ENCODE peak calls at places on chromosomes 1 and 21, in seven cellular contexts. D is heart left ventricle, V is A549, H is GM12891, T is body of pancreas, C is GM12878, N is erythroblast. K is an unnamed sample.

GRCh38 chr21:32772281-32773047 is 909 bp upstream of the PAXBP1 start:
- DNase-seq in D (no peak), V (no peak), H (peak; percentile 14), T (peak; percentile 37), C (peak; percentile 9), N (peak; percentile 70), K (peak; percentile 18)

GRCh38 chr1:204278254-204278653 is 64.5 kb upstream of the GOLT1A start:
- DNase-seq in D (no peak), V (no peak), H (no peak), T (no peak), C (no peak), N (no peak), K (no peak)

GRCh38 chr1:192889082-192889481 is 80.2 kb downstream of the RGS2 start:
- DNase-seq in D (no peak), V (no peak), H (no peak), T (no peak), C (no peak), N (no peak), K (no peak)

GRCh38 chr1:15584489-15585363 is at the start of gene AGMAT:
- DNase-seq in D (no peak), V (peak; percentile 76), H (peak; percentile 77), T (peak; percentile 24), C (no peak), N (peak; percentile 58), K (no peak)

GRCh38 chr1:202968895-202969295 is 1.8 kb upstream of the CYB5R1 start:
- DNase-seq in D (peak; percentile 62), V (peak; percentile 75), H (peak; percentile 60), T (peak; percentile 36), C (peak; percentile 33), N (peak; percentile 88), K (peak; percentile 72)

GRCh38 chr1:197743578-197743977 is 31.7 kb downstream of the DENND1B start:
- DNase-seq in D (no peak), V (no peak), H (no peak), T (no peak), C (no peak), N (no peak), K (no peak)

GRCh38 chr21:42678118-42678430 is 24.7 kb downstream of the PDE9A start:
- DNase-seq in D (no peak), V (no peak), H (no peak), T (no peak), C (no peak), N (no peak), K (no peak)

GRCh38 chr1:24108334-24109165 is 3.4 kb downstream of the MYOM3 start:
- DNase-seq in D (no peak), V (peak; percentile 68), H (no peak), T (no peak), C (no peak), N (no peak), K (peak; percentile 69)

GRCh38 chr1:220575718-220576497 is 48.0 kb downstream of the MARK1 start:
- DNase-seq in D (no peak), V (no peak), H (no peak), T (no peak), C (no peak), N (no peak), K (no peak)

GRCh38 chr1:31712041-31712440 is 8.2 kb upstream of the COL16A1 start:
- DNase-seq in D (no peak), V (no peak), H (no peak), T (no peak), C (no peak), N (no peak), K (no peak)

GRCh38 chr21:38806153-38806941 is 618 bp downstream of the ETS2 start:
- DNase-seq in D (peak; percentile 49), V (no peak), H (peak; percentile 47), T (peak; percentile 45), C (no peak), N (peak; percentile 31), K (no peak)

GRCh38 chr1:53350853-53351767 is 23.2 kb upstream of the LRP8 start:
- DNase-seq in D (no peak), V (no peak), H (no peak), T (no peak), C (no peak), N (no peak), K (no peak)

GRCh38 chr1:50661626-50662025 is 238.4 kb upstream of the DMRTA2 start:
- DNase-seq in D (no peak), V (no peak), H (no peak), T (no peak), C (no peak), N (no peak), K (no peak)

GRCh38 chr21:29190920-29191319 is 60.5 kb downstream of the MAP3K7CL start:
- DNase-seq in D (no peak), V (peak; percentile 39), H (no peak), T (no peak), C (no peak), N (peak; percentile 27), K (no peak)

GRCh38 chr1:15272782-15273127 is 25.7 kb downstream of the FHAD1 start:
- DNase-seq in D (no peak), V (no peak), H (no peak), T (no peak), C (no peak), N (no peak), K (no peak)

GRCh38 chr1:182890927-182891610 is 51.9 kb downstream of the DHX9 start:
- DNase-seq in D (no peak), V (no peak), H (no peak), T (no peak), C (no peak), N (peak; percentile 15), K (no peak)

GRCh38 chr1:68358439-68358838 is 91.3 kb downstream of the RPE65 start:
- DNase-seq in D (peak; percentile 33), V (no peak), H (no peak), T (no peak), C (no peak), N (no peak), K (no peak)

GRCh38 chr1:2413495-2414296 is 1.3 kb upstream of the PEX10 start:
- DNase-seq in D (no peak), V (peak; percentile 42), H (no peak), T (no peak), C (no peak), N (peak; percentile 49), K (no peak)

GRCh38 chr1:89599332-89599630 is 33.6 kb upstream of the LRRC8C start:
- DNase-seq in D (no peak), V (no peak), H (no peak), T (no peak), C (no peak), N (no peak), K (no peak)
- TF ChIP-seq POLR2A in D (no peak), V (no peak), H (no peak), T (no peak), C (no peak), N (no peak), K (no peak)

GRCh38 chr21:44874497-44875331 is 1.2 kb upstream of the PTTG1IP start:
- DNase-seq in D (peak; percentile 75), V (no peak), H (no peak), T (peak; percentile 62), C (no peak), N (peak; percentile 72), K (no peak)
- TF ChIP-seq POLR2A in D (no peak), V (no peak), H (no peak), T (no peak), C (peak; percentile 52), N (no peak), K (no peak)

GRCh38 chr1:1272341-1273151 is 1.1 kb downstream of the UBE2J2 start:
- DNase-seq in D (no peak), V (no peak), H (no peak), T (peak; percentile 34), C (no peak), N (no peak), K (no peak)
- TF ChIP-seq POLR2A in D (no peak), V (no peak), H (peak; percentile 40), T (no peak), C (peak; percentile 74), N (no peak), K (no peak)

GRCh38 chr1:45911634-45912033 is 108.2 kb downstream of the MAST2 start:
- DNase-seq in D (no peak), V (no peak), H (no peak), T (no peak), C (no peak), N (no peak), K (no peak)

GRCh38 chr1:45908613-45909140 is 105.3 kb downstream of the MAST2 start:
- DNase-seq in D (no peak), V (no peak), H (no peak), T (no peak), C (no peak), N (no peak), K (no peak)

GRCh38 chr1:45913925-45914501 is 110.6 kb downstream of the MAST2 start:
- DNase-seq in D (no peak), V (no peak), H (no peak), T (no peak), C (no peak), N (no peak), K (no peak)

GRCh38 chr1:45914836-45915235 is 111.4 kb downstream of the MAST2 start:
- DNase-seq in D (no peak), V (no peak), H (no peak), T (no peak), C (no peak), N (no peak), K (no peak)

DNA sequence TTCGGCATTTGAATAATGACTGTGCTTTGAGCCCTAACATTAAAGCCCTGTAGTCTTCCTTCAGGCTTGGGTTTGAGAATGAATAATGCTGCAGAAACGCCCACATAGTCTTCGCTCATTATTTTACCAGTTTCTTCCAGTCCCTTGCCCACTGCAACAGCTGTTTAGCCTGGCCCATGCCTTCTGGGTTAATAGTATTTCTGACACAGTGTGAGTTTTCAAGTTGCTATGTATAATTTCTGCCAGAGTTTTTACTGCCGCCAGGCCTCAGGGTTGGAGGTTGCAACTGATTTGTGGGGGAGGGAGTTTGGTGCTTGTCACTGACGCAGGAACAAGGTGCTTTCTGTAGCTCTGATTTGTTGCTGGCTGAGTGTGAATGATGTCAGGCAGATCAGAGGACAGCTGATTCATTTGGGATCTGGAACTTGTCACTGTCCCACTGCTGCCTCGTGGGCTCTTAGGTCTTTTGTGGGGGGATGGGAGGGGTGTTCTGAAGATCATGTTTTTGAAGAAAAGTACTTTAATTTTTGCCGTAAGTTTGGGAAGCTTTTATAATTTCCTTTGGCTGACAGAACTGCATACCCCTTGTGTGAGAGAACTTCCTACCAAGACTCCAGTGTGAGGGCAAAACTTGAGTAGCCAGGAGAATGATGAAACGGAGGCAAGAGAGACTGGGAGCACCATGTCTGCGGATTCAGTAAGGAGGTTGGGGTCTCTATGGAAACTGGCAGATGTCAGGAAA is 109.9 kb downstream of the MAST2 start:
- DNase-seq in D (peak; percentile 79), V (no peak), H (no peak), T (no peak), C (no peak), N (no peak), K (no peak)
- TF ChIP-seq POLR2A in D (no peak), V (no peak), H (no peak), T (no peak), C (no peak), N (no peak), K (no peak)

K was measured in H54.